ENCODE peak calls at places on chromosomes 3 and 15, in ten cellular contexts. B is astrocyte, K is foreskin fibroblast, T is kidney, H is fibroblast of mammary gland, S is bronchial epithelial cell, M is natural killer cell, C is A549, E is PC-3, J is adrenal gland. L is an unnamed sample.

GRCh38 chr15:51842852-51843737 is 13.6 kb downstream of the TMOD3 start:
- DNase-seq in C (peak), H (peak), S (peak), M (no peak), B (peak), J (no peak), E (peak), K (peak), T (no peak), L (no peak)

GRCh38 chr3:146750196-146750595 is 145.1 kb upstream of the PLSCR5 start:
- DNase-seq in H (peak), E (peak), C (no peak), B (peak), J (no peak), K (peak), T (no peak), M (no peak), S (peak), L (no peak)

GRCh38 chr15:69265347-69265955 is 33.3 kb upstream of the PAQR5 start:
- DNase-seq in B (peak), S (peak), T (no peak), H (peak), C (peak), M (no peak), K (no peak), E (peak), J (no peak), L (no peak)

GRCh38 chr3:100963041-100963440 is 30.2 kb downstream of the ABI3BP start:
- DNase-seq in C (no peak), J (no peak), K (no peak), H (no peak), S (peak), E (no peak), M (no peak), B (no peak), T (no peak), L (no peak)

GRCh38 chr15:78726870-78727551 is 84.3 kb downstream of the ADAMTS7 start:
- DNase-seq in E (peak), K (no peak), M (no peak), S (peak), B (no peak), H (peak), J (no peak), T (no peak), C (peak), L (no peak)

GRCh38 chr15:33242669-33243191 is 48.2 kb upstream of the FMN1 start:
- DNase-seq in C (peak), T (no peak), S (peak), E (peak), J (no peak), K (no peak), M (no peak), B (peak), H (peak), L (no peak)

GRCh38 chr3:113263020-113263419 is 51.7 kb downstream of the BOC start:
- DNase-seq in S (peak), M (no peak), H (no peak), J (no peak), E (no peak), T (peak), C (no peak), K (no peak), B (no peak), L (no peak)

GRCh38 chr3:189108032-189108431 is 63.7 kb upstream of the TPRG1 start:
- DNase-seq in M (no peak), E (no peak), H (no peak), S (no peak), C (no peak), J (no peak), K (peak), T (no peak), B (no peak), L (no peak)

GRCh38 chr3:193843447-193844301 is 250.7 kb downstream of the OPA1 start:
- DNase-seq in J (no peak), T (no peak), M (no peak), H (no peak), E (no peak), S (peak), B (no peak), C (peak), K (no peak), L (no peak)

GRCh38 chr3:61861410-61861809 is 300.0 kb downstream of the PTPRG start:
- DNase-seq in E (no peak), T (no peak), C (no peak), S (no peak), H (no peak), B (no peak), M (no peak), K (no peak), J (no peak), L (no peak)

GRCh38 chr15:69700380-69700779 is 247.8 kb downstream of the RPLP1 start:
- DNase-seq in T (no peak), K (no peak), J (no peak), S (no peak), M (no peak), H (no peak), B (no peak), E (no peak), C (no peak), L (no peak)

GRCh38 chr3:122996038-122996580 is 31.5 kb downstream of the SEMA5B start:
- DNase-seq in E (no peak), K (no peak), H (no peak), M (no peak), T (peak), S (no peak), C (no peak), B (no peak), J (no peak), L (no peak)

GRCh38 chr3:156218353-156218744 is 98.0 kb downstream of the KCNAB1 start:
- DNase-seq in J (no peak), B (peak), K (no peak), C (no peak), M (no peak), H (peak), E (peak), S (peak), T (no peak), L (no peak)

GRCh38 chr3:180633722-180634121 is 31.8 kb downstream of the TTC14 start:
- DNase-seq in J (no peak), M (no peak), B (no peak), C (no peak), E (no peak), T (no peak), S (no peak), H (no peak), K (no peak), L (no peak)
- TF ChIP-seq CTCF in J (no peak), M (no peak), B (no peak), C (no peak), E (no peak), T (no peak), S (no peak), H (no peak), K (no peak), L (no peak)

DNA sequence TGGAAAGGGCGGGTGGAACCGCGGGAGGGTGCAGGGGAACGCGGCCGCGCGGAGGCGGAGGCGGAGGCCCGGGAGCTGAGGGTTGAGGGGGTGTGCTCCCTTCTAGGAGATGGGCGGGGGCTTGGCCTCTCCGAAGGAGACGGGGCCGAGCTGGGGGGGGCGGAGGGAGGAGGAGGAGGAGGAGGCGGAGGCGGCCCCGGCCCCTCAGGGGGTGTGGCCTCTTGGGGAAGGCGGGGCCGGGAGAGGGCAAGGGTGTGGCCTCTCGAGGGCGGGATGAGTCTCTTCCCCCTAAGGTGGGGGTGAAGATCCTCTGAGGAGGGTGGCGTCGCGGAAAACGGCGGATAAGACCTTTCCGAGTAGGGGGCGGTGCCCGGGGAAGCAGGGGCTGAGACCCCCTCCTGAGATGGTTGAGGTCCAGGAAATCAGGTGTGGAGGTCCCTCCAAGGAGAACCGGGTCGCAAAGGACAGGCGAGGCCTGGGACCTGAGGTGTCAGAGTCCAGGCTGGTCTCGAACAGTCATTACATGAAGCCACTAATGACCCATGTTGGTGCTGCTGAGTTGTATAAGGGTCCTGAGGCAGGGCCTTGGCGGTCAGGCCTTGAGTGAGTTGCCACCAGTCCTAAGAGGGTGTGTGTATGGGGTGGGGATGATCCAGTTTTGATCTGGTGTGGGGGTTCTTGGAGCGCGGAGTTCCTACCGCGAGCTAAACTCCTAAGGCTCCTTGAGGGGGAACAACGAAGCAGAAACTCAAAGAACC is 759 bp downstream of the WDR6 start:
- DNase-seq in S (peak), J (peak), B (peak), T (peak), M (peak), K (peak), C (peak), H (peak), E (peak), L (peak)
- TF ChIP-seq CTCF in S (no peak), J (no peak), B (no peak), T (no peak), M (no peak), K (peak), C (no peak), H (no peak), E (no peak), L (no peak)

DNA sequence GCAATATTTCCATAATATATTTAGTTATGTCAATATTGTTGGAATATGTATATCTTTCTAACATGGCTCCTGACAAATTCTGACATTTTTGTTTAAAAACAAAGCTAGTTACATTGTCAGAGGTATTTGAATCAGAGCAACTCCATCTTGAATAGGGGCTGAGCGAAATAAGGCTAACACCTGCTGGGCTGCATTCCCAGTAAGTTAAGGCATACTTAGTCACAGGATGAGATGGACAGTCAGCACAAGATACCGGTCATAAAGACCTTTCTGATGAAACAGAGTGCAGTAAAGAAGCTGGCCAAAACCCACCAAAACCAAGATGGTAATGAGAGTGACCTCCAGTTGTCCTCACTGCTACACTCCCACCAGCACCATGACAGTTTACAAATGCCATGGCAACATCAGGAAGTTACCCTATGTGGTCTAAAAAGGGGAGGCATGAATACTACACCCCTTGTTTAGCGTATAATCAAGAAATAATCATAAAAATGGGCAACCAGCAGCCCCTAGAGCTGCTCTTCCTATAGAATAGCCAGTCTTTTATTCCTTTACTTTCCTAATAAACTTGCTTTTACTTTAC is 30.4 kb downstream of the RPL22L1 start:
- DNase-seq in K (no peak), B (no peak), S (peak), M (no peak), E (peak), J (no peak), H (peak), T (no peak), C (no peak), L (no peak)
- TF ChIP-seq CTCF in K (no peak), B (no peak), S (no peak), M (no peak), E (no peak), J (no peak), H (no peak), T (no peak), C (no peak), L (no peak)

GRCh38 chr15:100200287-100200772 is 141.4 kb downstream of the ADAMTS17 start:
- DNase-seq in H (no peak), S (no peak), K (no peak), C (no peak), M (no peak), T (peak), J (no peak), B (no peak), E (no peak), L (no peak)
- TF ChIP-seq CTCF in H (no peak), S (no peak), K (no peak), C (no peak), M (no peak), T (no peak), J (no peak), B (no peak), E (no peak), L (no peak)

GRCh38 chr3:41076399-41076798 is 122.9 kb upstream of the CTNNB1 start:
- DNase-seq in B (no peak), T (no peak), K (no peak), S (no peak), J (no peak), E (no peak), H (no peak), C (no peak), M (no peak), L (no peak)

GRCh38 chr3:41073190-41073589 is 126.1 kb upstream of the CTNNB1 start:
- DNase-seq in J (no peak), E (peak), M (no peak), S (peak), H (peak), C (no peak), K (no peak), B (no peak), T (no peak), L (no peak)

DNA sequence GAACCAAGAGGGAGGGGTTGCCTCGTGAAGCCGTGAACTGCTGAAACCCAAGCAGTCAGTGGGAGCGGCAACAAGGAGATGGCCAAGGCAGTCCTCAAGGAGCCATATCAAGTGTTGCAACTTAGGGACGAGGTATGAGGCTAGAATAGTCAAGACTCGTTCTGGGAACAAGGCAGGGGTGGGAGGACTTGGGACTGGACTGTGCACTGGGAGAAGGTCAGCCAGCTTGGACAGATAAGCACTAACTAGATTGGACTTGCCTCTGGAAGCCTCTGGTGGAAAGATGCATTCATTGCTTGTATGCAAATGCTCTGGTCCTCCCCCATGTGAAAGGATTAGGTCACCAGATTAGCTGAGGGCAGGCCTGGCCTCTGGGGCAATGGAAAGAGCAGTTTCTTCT is 123.3 kb upstream of the CTNNB1 start:
- DNase-seq in M (no peak), T (no peak), H (peak), J (no peak), E (no peak), C (no peak), B (no peak), S (peak), K (no peak), L (no peak)
- TF ChIP-seq CTCF in M (no peak), T (no peak), H (no peak), J (peak), E (no peak), C (no peak), B (no peak), S (no peak), K (no peak), L (no peak)

GRCh38 chr15:50138391-50138790 is 19.4 kb upstream of the ATP8B4 start:
- DNase-seq in E (peak), K (no peak), H (peak), B (no peak), C (peak), J (no peak), S (no peak), M (no peak), T (no peak), L (no peak)
- TF ChIP-seq CTCF in E (peak), K (peak), H (peak), B (no peak), C (peak), J (no peak), S (peak), M (no peak), T (no peak), L (peak)

GRCh38 chr3:12901631-12902045 is 60.3 kb upstream of the RPL32 start:
- DNase-seq in S (no peak), E (no peak), B (no peak), C (no peak), T (peak), H (no peak), J (no peak), M (no peak), K (no peak), L (no peak)
- TF ChIP-seq CTCF in S (no peak), E (no peak), B (no peak), C (no peak), T (no peak), H (no peak), J (no peak), M (no peak), K (no peak), L (no peak)

GRCh38 chr15:89492111-89492641 is 4.2 kb downstream of the RHCG start:
- DNase-seq in T (no peak), E (peak), H (no peak), C (no peak), B (no peak), S (no peak), J (no peak), M (no peak), K (no peak), L (no peak)
- TF ChIP-seq CTCF in T (no peak), E (peak), H (peak), C (peak), B (peak), S (peak), J (no peak), M (no peak), K (peak), L (peak)

GRCh38 chr3:180802837-180803236 is 109.6 kb upstream of the FXR1 start:
- DNase-seq in H (peak), J (no peak), K (no peak), M (no peak), S (peak), B (peak), E (peak), C (peak), T (no peak), L (no peak)
- TF ChIP-seq CTCF in H (peak), J (peak), K (peak), M (no peak), S (peak), B (peak), E (peak), C (peak), T (no peak), L (no peak)